ENCODE peak calls at places on chromosomes 11 and 22, in six cellular contexts. G is SK-N-SH, Y is GM12878, B is endothelial cell of umbilical vein, K is fibroblast of lung, X is HepG2. E is an unnamed sample.

GRCh38 chr11:128575956-128576340 is 11.4 kb downstream of the ETS1 start:
- DNase-seq in G (no peak), Y (no peak), B (peak; percentile 96), K (peak; percentile 53), X (no peak), E (no peak)

GRCh38 chr11:126645206-126645605 is 289.7 kb downstream of the ST3GAL4 start:
- DNase-seq in G (no peak), Y (no peak), B (no peak), K (peak; percentile 81), X (no peak), E (peak; percentile 51)

GRCh38 chr11:10909141-10909883 is 51.5 kb upstream of the ZBED5 start:
- DNase-seq in G (no peak), Y (no peak), B (no peak), K (peak; percentile 72), X (no peak), E (peak; percentile 43)

GRCh38 chr11:2580444-2581050 is 119.2 kb downstream of the KCNQ1OT1 start:
- DNase-seq in G (peak; percentile 30), Y (no peak), B (no peak), K (no peak), X (no peak), E (no peak)

GRCh38 chr11:75560644-75561043 is 1.4 kb upstream of the SERPINH1 start:
- DNase-seq in G (no peak), Y (no peak), B (no peak), K (peak; percentile 74), X (no peak), E (peak; percentile 56)

GRCh38 chr22:21044931-21045584 is 688 bp upstream of the LRRC74B start:
- DNase-seq in G (peak; percentile 64), Y (no peak), B (no peak), K (peak; percentile 64), X (no peak), E (peak; percentile 60)

GRCh38 chr11:23502389-23502788 is 642.1 kb upstream of the CCDC179 start:
- DNase-seq in G (no peak), Y (no peak), B (no peak), K (no peak), X (no peak), E (no peak)

GRCh38 chr11:78202733-78203167 is 14.0 kb downstream of the USP35 start:
- DNase-seq in G (no peak), Y (no peak), B (no peak), K (no peak), X (peak; percentile 95), E (no peak)

GRCh38 chr11:94563176-94563847 is 3.9 kb upstream of the PIWIL4 start:
- DNase-seq in G (no peak), Y (no peak), B (peak; percentile 61), K (peak; percentile 77), X (no peak), E (peak; percentile 67)

GRCh38 chr11:13009476-13009920 is 382 bp downstream of the RASSF10 start:
- DNase-seq in G (no peak), Y (no peak), B (peak; percentile 4), K (peak; percentile 29), X (no peak), E (peak; percentile 1)

GRCh38 chr22:38246692-38247091 is 26.1 kb downstream of the TMEM184B start:
- DNase-seq in G (no peak), Y (no peak), B (no peak), K (no peak), X (no peak), E (no peak)

GRCh38 chr22:35424081-35424480 is 24.1 kb downstream of the MCM5 start:
- DNase-seq in G (no peak), Y (no peak), B (no peak), K (no peak), X (no peak), E (no peak)

GRCh38 chr11:11389238-11389637 is 36.2 kb upstream of the CSNK2A3 start:
- DNase-seq in G (no peak), Y (no peak), B (no peak), K (no peak), X (no peak), E (no peak)

GRCh38 chr11:93525601-93526000 is 17.6 kb downstream of the SMCO4 start:
- DNase-seq in G (no peak), Y (no peak), B (no peak), K (peak; percentile 55), X (no peak), E (peak; percentile 39)

GRCh38 chr11:125128450-125128849 is 17.0 kb upstream of the TMEM218 start:
- DNase-seq in G (no peak), Y (no peak), B (no peak), K (peak; percentile 75), X (no peak), E (peak; percentile 66)

GRCh38 chr11:77729063-77729462 is 91.5 kb downstream of the RSF1 start:
- DNase-seq in G (no peak), Y (no peak), B (no peak), K (no peak), X (peak; percentile 82), E (no peak)

GRCh38 chr11:125357551-125357950 is 138.5 kb downstream of the FEZ1 start:
- DNase-seq in G (no peak), Y (no peak), B (no peak), K (peak; percentile 57), X (no peak), E (no peak)

GRCh38 chr11:3225159-3225758 is 6.6 kb upstream of the MRGPRG start:
- DNase-seq in G (peak; percentile 39), Y (no peak), B (no peak), K (no peak), X (no peak), E (no peak)

GRCh38 chr11:114033572-114033971 is 25.9 kb upstream of the ZBTB16 start:
- DNase-seq in G (no peak), Y (no peak), B (no peak), K (no peak), X (no peak), E (no peak)

GRCh38 chr11:43697679-43698078 is 17.1 kb downstream of the HSD17B12 start:
- DNase-seq in G (no peak), Y (no peak), B (no peak), K (peak; percentile 58), X (no peak), E (no peak)

GRCh38 chr22:46357186-46357500 is 21.6 kb downstream of the TRMU start:
- DNase-seq in G (peak; percentile 32), Y (no peak), B (no peak), K (no peak), X (no peak), E (no peak)

GRCh38 chr11:101718406-101718805 is 134.6 kb upstream of the TRPC6 start:
- DNase-seq in G (no peak), Y (no peak), B (no peak), K (peak; percentile 19), X (no peak), E (peak; percentile 42)

GRCh38 chr11:35145249-35145648 is 6.3 kb downstream of the CD44 start:
- DNase-seq in G (no peak), Y (peak; percentile 86), B (no peak), K (peak; percentile 73), X (no peak), E (peak; percentile 16)

GRCh38 chr22:47168900-47169800 is 406.7 kb downstream of the TBC1D22A start:
- DNase-seq in G (peak; percentile 59), Y (no peak), B (peak; percentile 11), K (peak; percentile 21), X (peak; percentile 10), E (peak; percentile 3)

GRCh38 chr11:112161012-112161411 is 2.9 kb downstream of the IL18 start:
- DNase-seq in G (no peak), Y (no peak), B (no peak), K (no peak), X (no peak), E (peak; percentile 7)

GRCh38 chr11:88103337-88104206 is 71.7 kb downstream of the RAB38 start:
- DNase-seq in G (peak; percentile 15), Y (peak; percentile 53), B (peak; percentile 49), K (peak; percentile 67), X (peak; percentile 52), E (peak; percentile 21)

GRCh38 chr11:73040046-73040445 is 102.1 kb downstream of the FCHSD2 start:
- DNase-seq in G (no peak), Y (no peak), B (no peak), K (no peak), X (no peak), E (no peak)

GRCh38 chr22:50272103-50272782 is 2.1 kb upstream of the MAPK11 start:
- DNase-seq in G (peak; percentile 48), Y (no peak), B (no peak), K (peak; percentile 19), X (no peak), E (no peak)

GRCh38 chr11:128304666-128305485 is 282.5 kb downstream of the ETS1 start:
- DNase-seq in G (no peak), Y (no peak), B (no peak), K (no peak), X (no peak), E (no peak)

DNA sequence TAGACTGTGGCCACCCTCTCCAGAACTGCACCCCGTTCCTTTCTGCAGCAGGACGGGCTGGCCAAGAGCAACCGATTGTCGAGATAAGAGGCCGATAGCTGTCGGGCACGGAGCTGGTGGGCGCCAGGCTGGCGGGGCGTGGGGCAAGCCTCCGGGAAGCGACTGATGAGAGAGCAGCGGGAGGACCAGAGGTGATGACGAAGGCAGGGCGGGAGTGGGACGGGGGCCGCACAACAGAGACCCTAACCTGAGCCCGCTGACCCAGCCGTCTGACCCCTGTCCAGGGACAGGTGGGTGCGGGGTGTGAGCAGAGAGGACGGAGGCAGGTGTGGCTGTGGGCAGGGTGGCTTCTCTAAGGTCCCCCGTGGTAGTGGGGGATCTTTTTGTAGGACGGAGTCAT is 7.3 kb upstream of the BRSK2 start:
- DNase-seq in G (no peak), Y (no peak), B (no peak), K (no peak), X (no peak), E (no peak)
- H3K4me3 ChIP-seq in G (no peak overlapping the region), Y (no peak overlapping the region), B (no peak overlapping the region), K (no peak overlapping the region), X (no peak overlapping the region), E (peak overlapping the region; percentile 75)

DNA sequence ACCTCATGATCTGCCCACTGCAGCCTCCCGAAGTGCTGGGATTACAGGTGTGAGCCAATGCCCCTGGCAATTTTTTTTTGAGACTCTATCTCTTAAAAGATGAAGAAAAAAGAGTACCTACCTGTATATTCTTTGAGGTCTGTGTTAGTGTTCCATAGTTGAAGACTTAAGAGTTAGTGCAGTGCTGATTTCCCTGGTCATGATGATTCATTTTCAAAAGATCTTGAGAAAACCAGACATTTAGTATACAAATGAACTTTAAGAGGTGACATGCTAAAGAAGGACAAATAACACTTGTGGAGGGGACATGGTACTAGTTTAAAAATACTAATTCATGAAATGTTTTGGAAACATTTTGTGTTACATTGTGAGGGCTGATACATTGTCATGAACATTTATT is 17.7 kb downstream of the CBL start:
- DNase-seq in G (no peak), Y (no peak), B (no peak), K (peak; percentile 61), X (no peak), E (peak; percentile 37)
- H3K4me1 ChIP-seq in G (no peaks in the 10 kb centered on the region), Y (peaks cover 3% of the 10 kb centered on the region), B (peaks cover 2% of the 10 kb centered on the region), K (peaks cover 3% of the 10 kb centered on the region), X (no peaks in the 10 kb centered on the region), E (peaks cover 12% of the 10 kb centered on the region)

DNA sequence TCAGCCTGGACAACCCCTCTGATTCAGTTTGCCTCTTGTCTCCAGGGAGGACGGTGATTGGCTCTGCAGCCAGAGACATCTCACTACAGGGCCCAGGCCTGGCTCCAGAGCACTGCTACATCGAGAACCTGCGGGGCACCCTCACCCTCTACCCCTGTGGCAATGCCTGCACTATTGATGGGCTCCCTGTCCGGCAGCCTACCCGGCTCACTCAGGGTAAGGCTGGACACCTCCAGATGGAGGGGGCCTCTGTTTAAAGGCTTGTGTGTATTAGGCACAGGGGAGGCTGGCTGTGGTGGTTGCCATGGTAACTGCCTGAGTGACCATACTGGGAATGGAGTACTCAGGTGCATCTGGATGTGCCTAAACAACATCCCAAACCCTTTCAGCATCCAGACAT is 8.6 kb downstream of the PHLDB1 start:
- DNase-seq in G (no peak), Y (no peak), B (no peak), K (no peak), X (no peak), E (no peak)
- H3K9ac ChIP-seq in G (no peak overlapping the region), Y (no peak overlapping the region), B (no peak overlapping the region), K (no peak overlapping the region), X (no peak overlapping the region), E (peak overlapping the region; percentile 45)

GRCh38 chr11:61092908-61093763 is 9.2 kb upstream of the CD5 start:
- DNase-seq in G (no peak), Y (no peak), B (no peak), K (no peak), X (no peak), E (no peak)
- H3K4me3 ChIP-seq in G (no peak overlapping the region), Y (peak overlapping the region; percentile 64), B (no peak overlapping the region), K (no peak overlapping the region), X (no peak overlapping the region), E (no peak overlapping the region)

E was measured in adipocyte.